ENCODE peak calls at places on chromosomes 16 and 17, in four cellular contexts. E is K562, T is SK-N-SH, R is H1. W is an unnamed sample.
A peak's percentile ranks its signal among the peaks of the same experiment; 100 is the strongest.

GRCh38 chr17:9115446-9116265 is 94.3 kb downstream of the NTN1 start:
- DNase-seq in E (no peak), T (peak; percentile 31), R (peak; percentile 41), W (peak; percentile 79)

GRCh38 chr16:21150375-21151001 is at the start of gene DNAH3:
- DNase-seq in E (peak; percentile 14), T (peak; percentile 41), R (no peak), W (no peak)

GRCh38 chr16:30609002-30609927 is 924 bp downstream of the ZNF689 start:
- DNase-seq in E (peak; percentile 69), T (peak; percentile 84), R (no peak), W (peak; percentile 46)

GRCh38 chr16:82917886-82918595 is 291.3 kb downstream of the CDH13 start:
- DNase-seq in E (no peak), T (no peak), R (no peak), W (no peak)

GRCh38 chr17:60391419-60392041 is 403 bp downstream of the USP32 start:
- DNase-seq in E (no peak), T (no peak), R (peak; percentile 17), W (peak; percentile 65)

GRCh38 chr17:78210111-78210510 is 3.9 kb upstream of the BIRC5 start:
- DNase-seq in E (no peak), T (no peak), R (no peak), W (no peak)

GRCh38 chr16:85347213-85347591 is 234.9 kb upstream of the CIBAR2 start:
- DNase-seq in E (peak; percentile 75), T (peak; percentile 63), R (no peak), W (peak; percentile 77)

GRCh38 chr17:29789186-29790170 is 140.6 kb downstream of the SSH2 start:
- DNase-seq in E (no peak), T (no peak), R (no peak), W (no peak)

GRCh38 chr16:50253511-50253903 is 12.8 kb upstream of the ADCY7 start:
- DNase-seq in E (peak; percentile 30), T (no peak), R (no peak), W (no peak)

GRCh38 chr17:65776890-65777289 is 215.4 kb upstream of the AXIN2 start:
- DNase-seq in E (no peak), T (no peak), R (no peak), W (no peak)

GRCh38 chr17:65774787-65775186 is 213.3 kb upstream of the AXIN2 start:
- DNase-seq in E (no peak), T (no peak), R (no peak), W (no peak)

GRCh38 chr17:65771704-65772103 is 210.3 kb upstream of the AXIN2 start:
- DNase-seq in E (no peak), T (no peak), R (no peak), W (no peak)

GRCh38 chr17:65772989-65773388 is 211.5 kb upstream of the AXIN2 start:
- DNase-seq in E (no peak), T (no peak), R (no peak), W (no peak)
- TF ChIP-seq TEAD4 in E (no peak), T (no peak), R (no peak), W (no peak)

DNA sequence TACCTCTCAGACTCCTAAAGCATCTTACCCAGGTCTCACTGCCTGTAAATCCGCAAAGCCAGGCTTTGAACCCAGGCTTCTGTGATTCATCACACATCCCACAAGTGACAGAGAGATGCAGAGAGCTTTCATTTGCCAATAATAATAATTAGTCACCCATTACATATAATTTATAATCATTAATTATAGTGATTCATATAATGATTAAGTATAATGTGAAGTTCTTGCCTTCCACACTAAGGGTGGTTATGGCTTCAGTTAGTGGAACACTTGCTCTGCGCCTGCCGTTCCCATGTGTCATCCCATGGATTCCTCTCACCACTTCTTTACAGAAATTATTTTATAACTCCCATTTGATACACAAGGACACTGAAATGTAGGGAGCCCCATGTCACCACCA is 39.8 kb upstream of the XYLT1 start:
- DNase-seq in E (no peak), T (no peak), R (no peak), W (no peak)
- TF ChIP-seq TEAD4 in E (no peak), T (no peak), R (no peak), W (no peak)

DNA sequence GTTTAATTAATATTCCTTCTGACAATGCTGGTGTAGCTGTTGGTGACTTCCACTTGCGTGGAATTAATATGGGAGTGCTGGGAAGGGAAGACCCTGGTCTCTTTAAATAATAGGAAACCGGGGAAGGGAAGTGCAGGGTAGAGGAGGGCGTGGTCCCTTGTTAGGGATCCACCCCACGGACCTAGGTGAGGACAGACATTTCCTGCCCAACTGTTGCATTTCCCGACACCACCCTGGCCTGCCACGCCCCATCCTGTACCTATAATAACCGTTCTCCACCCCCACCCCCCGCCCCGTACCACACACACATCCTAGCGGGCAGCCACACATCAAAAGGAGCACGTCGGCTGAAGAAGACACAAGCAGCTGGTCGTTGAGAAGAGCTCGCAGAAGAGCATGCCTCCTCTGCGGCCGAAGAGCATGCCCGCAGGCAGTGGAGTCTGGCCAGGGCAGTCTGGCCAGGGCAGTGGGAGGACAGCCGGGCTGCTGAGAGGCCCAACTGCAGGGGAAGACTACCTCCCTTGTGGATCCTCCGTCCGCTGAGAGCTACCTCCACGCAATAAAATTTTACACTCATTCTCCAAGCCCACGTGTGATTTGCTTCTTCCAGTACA is 36.8 kb upstream of the MMD start:
- DNase-seq in E (no peak), T (no peak), R (no peak), W (no peak)
- TF ChIP-seq TEAD4 in E (no peak), T (no peak), R (no peak), W (no peak)

GRCh38 chr17:6913608-6914443 is 82.0 kb upstream of the ALOX12 start:
- DNase-seq in E (peak; percentile 69), T (peak; percentile 77), R (peak; percentile 34), W (peak; percentile 85)
- TF ChIP-seq TEAD4 in E (no peak), T (no peak), R (no peak), W (no peak)

GRCh38 chr16:12421688-12422087 is 382.0 kb downstream of the CPPED1 start:
- DNase-seq in E (no peak), T (no peak), R (no peak), W (no peak)

GRCh38 chr16:12420661-12421209 is 383.0 kb downstream of the CPPED1 start:
- DNase-seq in E (peak; percentile 79), T (no peak), R (no peak), W (no peak)

GRCh38 chr16:12425134-12425941 is 378.3 kb downstream of the CPPED1 start:
- DNase-seq in E (no peak), T (no peak), R (no peak), W (no peak)

GRCh38 chr16:12423151-12423550 is 380.5 kb downstream of the CPPED1 start:
- DNase-seq in E (no peak), T (no peak), R (no peak), W (no peak)

DNA sequence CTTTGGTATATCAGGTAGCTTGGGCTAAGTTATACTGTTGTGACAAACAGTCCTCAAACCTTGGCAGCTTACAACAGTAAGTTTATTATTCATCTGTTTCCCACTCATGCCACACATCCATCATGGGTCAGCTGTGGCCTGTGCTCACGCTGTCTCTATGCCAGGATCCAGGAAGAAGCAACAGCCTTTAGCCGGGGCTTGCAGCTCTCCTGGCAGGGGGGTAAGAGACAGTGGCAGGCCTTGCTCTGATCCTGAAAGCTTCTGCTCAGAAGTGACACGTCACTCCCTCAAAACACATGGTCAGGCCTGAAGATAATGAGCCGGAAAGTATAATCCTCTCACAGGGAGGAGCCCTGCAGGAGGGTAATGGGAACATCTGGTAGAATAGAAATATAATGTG is 377.6 kb downstream of the CPPED1 start:
- DNase-seq in E (peak; percentile 29), T (peak; percentile 54), R (no peak), W (no peak)
- TF ChIP-seq TEAD4 in E (no peak), T (no peak), R (no peak), W (no peak)

GRCh38 chr17:47254403-47254943 is 846 bp downstream of the ITGB3 start:
- DNase-seq in E (no peak), T (peak; percentile 65), R (no peak), W (no peak)
- TF ChIP-seq TEAD4 in E (no peak), T (no peak), R (no peak), W (no peak)

GRCh38 chr16:87380403-87380802 is 3.2 kb downstream of the FBXO31 start:
- DNase-seq in E (no peak), T (no peak), R (no peak), W (no peak)
- TF ChIP-seq TEAD4 in E (no peak), T (no peak), R (no peak), W (no peak)

GRCh38 chr16:86722970-86723369 is 144.6 kb downstream of the FOXL1 start:
- DNase-seq in E (no peak), T (no peak), R (no peak), W (no peak)
- TF ChIP-seq TEAD4 in E (no peak), T (no peak), R (no peak), W (no peak)